ENCODE peak calls at places on chromosomes 1 and 21, in nine cellular contexts. N, M, Y, E, J, G, H, D and Q are unnamed samples.

GRCh38 chr1:975365-975764 is 6.5 kb downstream of the PERM1 start:
- DNase-seq in N (no peak), M (no peak), Y (no peak), E (no peak), J (no peak), G (no peak), H (no peak), D (no peak), Q (no peak)

GRCh38 chr1:115447672-115448071 is 109.6 kb upstream of the NGF start:
- DNase-seq in N (no peak), M (no peak), Y (no peak), E (no peak), J (no peak), G (no peak), H (no peak), D (no peak), Q (no peak)

GRCh38 chr1:12314328-12314903 is 84.6 kb downstream of the VPS13D start:
- DNase-seq in N (peak), M (no peak), Y (no peak), E (peak), J (no peak), G (peak), H (peak), D (no peak), Q (peak)

GRCh38 chr1:185720633-185721272 is 13.4 kb upstream of the HMCN1 start:
- DNase-seq in N (peak), M (no peak), Y (no peak), E (peak), J (no peak), G (peak), H (peak), D (no peak), Q (no peak)

GRCh38 chr1:25167269-25168192 is 64.8 kb downstream of the SYF2 start:
- DNase-seq in N (no peak), M (no peak), Y (no peak), E (peak), J (no peak), G (no peak), H (no peak), D (peak), Q (no peak)

GRCh38 chr1:217453816-217454215 is 177.1 kb downstream of the GPATCH2 start:
- DNase-seq in N (no peak), M (no peak), Y (no peak), E (no peak), J (no peak), G (no peak), H (no peak), D (no peak), Q (no peak)

GRCh38 chr1:111468717-111469100 is 5.1 kb upstream of the C1orf162 start:
- DNase-seq in N (no peak), M (no peak), Y (no peak), E (no peak), J (no peak), G (no peak), H (no peak), D (no peak), Q (no peak)

GRCh38 chr1:195851804-195852203 is 756.4 kb downstream of the KCNT2 start:
- DNase-seq in N (peak), M (no peak), Y (no peak), E (no peak), J (no peak), G (no peak), H (no peak), D (no peak), Q (no peak)

GRCh38 chr1:39569034-39569433 is 7.6 kb downstream of the PABPC4 start:
- DNase-seq in N (no peak), M (no peak), Y (no peak), E (no peak), J (no peak), G (no peak), H (no peak), D (no peak), Q (no peak)

GRCh38 chr1:203026666-203027663 is 674 bp downstream of the PPFIA4 start:
- DNase-seq in N (no peak), M (no peak), Y (peak), E (no peak), J (no peak), G (no peak), H (no peak), D (no peak), Q (no peak)

GRCh38 chr1:172320723-172321122 is 99.8 kb upstream of the C1orf105 start:
- DNase-seq in N (peak), M (no peak), Y (no peak), E (no peak), J (no peak), G (no peak), H (no peak), D (no peak), Q (no peak)

GRCh38 chr1:24932284-24932683 is 2.2 kb upstream of the RUNX3 start:
- DNase-seq in N (no peak), M (no peak), Y (peak), E (no peak), J (no peak), G (peak), H (peak), D (peak), Q (peak)

GRCh38 chr1:24903955-24904730 is 25.9 kb downstream of the RUNX3 start:
- DNase-seq in N (no peak), M (no peak), Y (peak), E (no peak), J (no peak), G (no peak), H (no peak), D (peak), Q (no peak)

GRCh38 chr1:12518956-12519707 is 98.9 kb downstream of the DHRS3 start:
- DNase-seq in N (peak), M (no peak), Y (no peak), E (no peak), J (peak), G (no peak), H (no peak), D (no peak), Q (no peak)

GRCh38 chr1:163875927-163876320 is 554.2 kb downstream of the NUF2 start:
- DNase-seq in N (peak), M (no peak), Y (no peak), E (no peak), J (no peak), G (no peak), H (no peak), D (no peak), Q (no peak)

GRCh38 chr1:206075786-206076725 is 23.1 kb downstream of the RHEX start:
- DNase-seq in N (peak), M (no peak), Y (no peak), E (no peak), J (no peak), G (no peak), H (no peak), D (no peak), Q (no peak)
- TF ChIP-seq POLR2A in N (no peak), M (no peak), Y (no peak), E (no peak), J (no peak), G (no peak), H (no peak), D (no peak), Q (no peak)

GRCh38 chr21:25734654-25735220 is at the start of the genes ATP5PF and GABPA:
- DNase-seq in N (peak), M (peak), Y (peak), E (peak), J (peak), G (peak), H (peak), D (peak), Q (peak)
- TF ChIP-seq POLR2A in N (peak), M (no peak), Y (peak), E (peak), J (peak), G (peak), H (peak), D (peak), Q (peak)

GRCh38 chr1:167220537-167221125 is at the start of gene POU2F1:
- DNase-seq in N (peak), M (peak), Y (peak), E (peak), J (peak), G (peak), H (peak), D (peak), Q (peak)
- TF ChIP-seq POLR2A in N (peak), M (no peak), Y (peak), E (peak), J (peak), G (peak), H (peak), D (peak), Q (peak)

GRCh38 chr1:224805889-224806288 is 123.6 kb upstream of the DNAH14 start:
- DNase-seq in N (no peak), M (no peak), Y (no peak), E (no peak), J (no peak), G (no peak), H (no peak), D (no peak), Q (no peak)

GRCh38 chr1:224804220-224804619 is 125.3 kb upstream of the DNAH14 start:
- DNase-seq in N (no peak), M (no peak), Y (no peak), E (no peak), J (no peak), G (no peak), H (no peak), D (no peak), Q (no peak)

GRCh38 chr1:224809613-224810012 is 119.9 kb upstream of the DNAH14 start:
- DNase-seq in N (no peak), M (no peak), Y (no peak), E (no peak), J (no peak), G (no peak), H (no peak), D (no peak), Q (no peak)

DNA sequence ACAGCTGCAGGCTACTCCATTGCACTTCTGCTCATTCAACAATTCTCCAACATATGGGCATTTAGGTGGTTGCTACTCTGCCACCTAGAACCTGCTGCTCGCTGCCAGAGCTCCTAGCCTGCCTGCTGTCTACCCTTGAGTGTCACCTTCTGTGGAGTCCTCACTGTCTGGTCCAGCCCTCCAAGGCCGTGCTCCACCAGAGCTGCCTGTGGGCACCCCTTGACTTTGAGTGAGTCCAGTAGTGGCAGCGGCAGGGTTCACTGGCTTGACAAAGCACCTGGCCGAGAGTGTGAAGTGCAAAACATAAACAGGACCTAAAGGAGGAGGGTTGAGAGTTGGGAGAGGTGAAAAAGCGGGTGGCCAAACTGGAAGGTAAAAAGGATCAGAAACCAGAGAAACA is 120.3 kb upstream of the DNAH14 start:
- DNase-seq in N (no peak), M (no peak), Y (no peak), E (no peak), J (no peak), G (no peak), H (no peak), D (no peak), Q (no peak)
- TF ChIP-seq POLR2A in N (no peak), M (no peak), Y (no peak), E (no peak), J (no peak), G (no peak), H (no peak), D (no peak), Q (no peak)

GRCh38 chr1:20485527-20486456 is at the start of gene CAMK2N1:
- DNase-seq in N (peak), M (no peak), Y (peak), E (peak), J (peak), G (no peak), H (peak), D (peak), Q (peak)
- TF ChIP-seq POLR2A in N (peak), M (no peak), Y (no peak), E (no peak), J (no peak), G (no peak), H (no peak), D (no peak), Q (peak)

GRCh38 chr1:212186427-212187207 is 98.6 kb upstream of the PPP2R5A start:
- DNase-seq in N (no peak), M (no peak), Y (peak), E (no peak), J (no peak), G (peak), H (no peak), D (no peak), Q (no peak)
- TF ChIP-seq POLR2A in N (no peak), M (no peak), Y (no peak), E (no peak), J (no peak), G (no peak), H (no peak), D (no peak), Q (no peak)

GRCh38 chr1:37947364-37947763 is 511 bp upstream of the INPP5B start:
- DNase-seq in N (no peak), M (no peak), Y (no peak), E (no peak), J (no peak), G (peak), H (peak), D (no peak), Q (no peak)

GRCh38 chr1:37948160-37948559 is 1.3 kb upstream of the INPP5B start:
- DNase-seq in N (no peak), M (no peak), Y (no peak), E (no peak), J (no peak), G (no peak), H (no peak), D (no peak), Q (no peak)

GRCh38 chr1:37945743-37946702 is 830 bp downstream of the INPP5B start:
- DNase-seq in N (peak), M (no peak), Y (peak), E (peak), J (peak), G (peak), H (peak), D (no peak), Q (peak)

GRCh38 chr1:37948841-37949240 is 2.0 kb upstream of the INPP5B start:
- DNase-seq in N (no peak), M (no peak), Y (no peak), E (no peak), J (no peak), G (no peak), H (no peak), D (no peak), Q (no peak)

GRCh38 chr1:37946703-37947360 is at the start of gene INPP5B:
- DNase-seq in N (peak), M (peak), Y (peak), E (peak), J (peak), G (peak), H (peak), D (peak), Q (peak)
- TF ChIP-seq POLR2A in N (peak), M (no peak), Y (no peak), E (no peak), J (no peak), G (peak), H (peak), D (no peak), Q (peak)